ENCODE peak calls at places on chromosomes 3 and 15, in six cellular contexts. D, P, Q, V, U and F are unnamed samples. For H3K4me1, the result is how much of the 10 kb centered on the place peaks cover.

GRCh38 chr15:58182460-58183163 is 44.4 kb downstream of the AQP9 start:
- DNase-seq in D (no peak), P (peak), Q (peak), V (peak), U (peak), F (peak)

GRCh38 chr15:63818628-63819027 is 15.1 kb downstream of the HERC1 start:
- DNase-seq in D (no peak), P (no peak), Q (no peak), V (no peak), U (no peak), F (no peak)

GRCh38 chr15:75061272-75061671 is 37.9 kb downstream of the PPCDC start:
- DNase-seq in D (no peak), P (no peak), Q (no peak), V (peak), U (no peak), F (no peak)

GRCh38 chr15:44261007-44261706 is 27.4 kb upstream of the GOLM2 start:
- DNase-seq in D (no peak), P (no peak), Q (no peak), V (no peak), U (no peak), F (no peak)

GRCh38 chr15:57599299-57599810 is 7.7 kb downstream of the MYZAP start:
- DNase-seq in D (no peak), P (no peak), Q (no peak), V (no peak), U (no peak), F (no peak)

GRCh38 chr3:168864107-168865021 is 768.6 kb upstream of the GOLIM4 start:
- DNase-seq in D (no peak), P (no peak), Q (no peak), V (no peak), U (no peak), F (peak)

GRCh38 chr3:41202834-41203345 is 3.6 kb downstream of the CTNNB1 start:
- DNase-seq in D (no peak), P (no peak), Q (no peak), V (peak), U (peak), F (peak)

GRCh38 chr3:58835075-58835474 is 168.5 kb upstream of the FAM3D start:
- DNase-seq in D (no peak), P (no peak), Q (no peak), V (peak), U (no peak), F (no peak)

DNA sequence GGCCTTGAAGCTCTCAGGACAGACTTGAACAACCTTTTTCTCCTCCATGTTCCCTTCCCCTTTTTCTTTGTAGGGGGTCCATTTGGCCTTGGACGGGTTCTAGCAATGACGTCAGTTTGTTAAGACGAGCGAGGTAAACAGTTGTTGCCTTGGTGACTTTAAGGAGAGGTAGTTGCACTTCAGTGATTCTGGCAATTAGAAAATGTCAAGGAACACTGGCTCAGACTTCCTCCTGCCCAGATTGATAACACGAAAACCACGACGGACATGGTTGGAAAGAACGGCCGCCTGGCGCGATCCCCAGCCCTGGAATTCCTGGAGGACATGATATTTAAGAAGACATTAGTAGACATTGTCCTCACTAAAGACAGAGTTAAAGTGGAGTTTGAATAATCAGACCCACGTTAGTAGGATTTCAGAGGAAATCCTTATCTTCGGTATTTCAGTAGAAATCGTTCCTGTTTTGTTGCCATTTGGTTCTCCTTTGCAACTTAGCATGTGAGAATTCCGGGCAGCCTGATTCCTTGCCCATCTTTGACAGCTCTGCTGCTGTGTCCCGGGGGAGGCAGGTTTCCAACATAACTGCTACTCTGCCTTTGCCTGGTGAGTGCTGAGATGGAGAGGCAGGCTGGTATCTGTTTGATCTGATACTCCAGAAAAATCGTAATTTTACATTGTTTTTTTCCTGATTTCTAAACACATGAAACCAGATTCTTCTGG is 87.3 kb downstream of the ST6GAL1 start:
- DNase-seq in D (no peak), P (no peak), Q (no peak), V (no peak), U (peak), F (no peak)
- TF ChIP-seq POLR2A in D (no peak), P (no peak), Q (no peak), V (no peak), U (no peak), F (no peak)

GRCh38 chr15:68636256-68636655 is 57.5 kb downstream of the CORO2B start:
- DNase-seq in D (no peak), P (no peak), Q (no peak), V (no peak), U (no peak), F (no peak)
- H3K4me1 ChIP-seq in D (under half), P (half or more), Q (under half), V (under half), U (under half), F (under half)

GRCh38 chr3:125206934-125207333 is 5.6 kb downstream of the SLC12A8 start:
- DNase-seq in D (no peak), P (no peak), Q (no peak), V (no peak), U (no peak), F (no peak)
- TF ChIP-seq POLR2A in D (no peak), P (no peak), Q (no peak), V (no peak), U (no peak), F (no peak)

GRCh38 chr3:116806351-116806750 is 96.8 kb downstream of the TUSC7 start:
- DNase-seq in D (no peak), P (no peak), Q (no peak), V (no peak), U (no peak), F (no peak)
- H3K4me1 ChIP-seq in D (under half), P (under half), Q (under half), V (under half), U (under half), F (under half)

DNA sequence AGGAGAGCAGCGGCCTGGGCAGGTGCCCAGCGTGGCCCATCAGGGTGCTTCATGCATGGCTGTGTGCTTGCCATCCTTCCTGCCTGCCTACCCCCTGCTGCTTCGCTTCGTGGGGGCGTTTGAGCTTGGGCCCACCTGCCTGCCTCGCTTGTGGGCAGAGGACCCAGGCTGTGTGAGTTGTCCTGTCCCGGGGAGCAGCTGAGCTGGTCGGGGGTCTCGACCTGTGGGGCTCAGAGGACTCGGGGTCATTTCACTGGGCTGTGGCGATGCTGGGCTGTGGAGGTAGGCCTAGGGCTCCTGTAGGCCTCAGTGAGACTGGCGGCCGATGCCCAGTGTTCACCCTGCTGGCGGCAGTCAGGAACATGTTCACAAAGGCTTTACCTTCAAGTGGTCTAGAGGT is 12.1 kb upstream of the STAB1 start:
- DNase-seq in D (no peak), P (no peak), Q (no peak), V (no peak), U (no peak), F (no peak)
- TF ChIP-seq POLR2A in D (no peak), P (no peak), Q (no peak), V (no peak), U (no peak), F (no peak)